ENCODE peak calls at places on chromosomes 2 and 18, in eight cellular contexts. One of them, this sample, is unnamed.

GRCh38 chr18:56888978-56889377 is 237.8 kb downstream of the WDR7 start:
- DNase-seq in GM12891: no peak
- DNase-seq in heart left ventricle: no peak
- DNase-seq in H7: no peak
- DNase-seq in tibial artery: no peak
- DNase-seq in Daoy: no peak
- DNase-seq in M059J: no peak
- DNase-seq in NCI-H2029: no peak
- DNase-seq in this sample: no peak

GRCh38 chr2:33177627-33178026 is 230.9 kb downstream of the LTBP1 start:
- DNase-seq in NCI-H2029: no peak
- DNase-seq in H7: no peak
- DNase-seq in M059J: no peak
- DNase-seq in tibial artery: no peak
- DNase-seq in GM12891: no peak
- DNase-seq in heart left ventricle: no peak
- DNase-seq in Daoy: no peak
- DNase-seq in this sample: no peak

GRCh38 chr2:170006592-170007327 is 171.2 kb upstream of the MYO3B start:
- DNase-seq in GM12891: no peak
- DNase-seq in tibial artery: no peak
- DNase-seq in NCI-H2029: no peak
- DNase-seq in Daoy: no peak
- DNase-seq in M059J: no peak
- DNase-seq in heart left ventricle: no peak
- DNase-seq in H7: no peak
- DNase-seq in this sample: no peak

GRCh38 chr2:107529146-107529545 is 297.5 kb upstream of the RGPD4 start:
- DNase-seq in Daoy: peak
- DNase-seq in GM12891: no peak
- DNase-seq in NCI-H2029: peak
- DNase-seq in tibial artery: no peak
- DNase-seq in M059J: peak
- DNase-seq in heart left ventricle: no peak
- DNase-seq in H7: no peak
- DNase-seq in this sample: no peak

GRCh38 chr18:48834421-48835011 is 116.2 kb downstream of the SMAD7 start:
- DNase-seq in H7: no peak
- DNase-seq in M059J: peak
- DNase-seq in GM12891: peak
- DNase-seq in Daoy: peak
- DNase-seq in heart left ventricle: peak
- DNase-seq in NCI-H2029: no peak
- DNase-seq in tibial artery: peak
- DNase-seq in this sample: peak

GRCh38 chr2:54522624-54523281 is 66.6 kb downstream of the SPTBN1 start:
- DNase-seq in GM12891: peak
- DNase-seq in tibial artery: no peak
- DNase-seq in NCI-H2029: peak
- DNase-seq in Daoy: peak
- DNase-seq in H7: peak
- DNase-seq in heart left ventricle: no peak
- DNase-seq in M059J: peak
- DNase-seq in this sample: peak

GRCh38 chr2:179579744-179580143 is 281.7 kb downstream of the ZNF385B start:
- DNase-seq in H7: no peak
- DNase-seq in heart left ventricle: no peak
- DNase-seq in NCI-H2029: no peak
- DNase-seq in GM12891: no peak
- DNase-seq in M059J: no peak
- DNase-seq in tibial artery: no peak
- DNase-seq in Daoy: no peak
- DNase-seq in this sample: no peak

GRCh38 chr2:106010818-106011355 is 183.2 kb downstream of the UXS1 start:
- DNase-seq in NCI-H2029: no peak
- DNase-seq in heart left ventricle: no peak
- DNase-seq in tibial artery: no peak
- DNase-seq in GM12891: no peak
- DNase-seq in H7: no peak
- DNase-seq in M059J: no peak
- DNase-seq in Daoy: no peak
- DNase-seq in this sample: no peak

GRCh38 chr2:198127627-198128026 is 323.2 kb downstream of the PLCL1 start:
- DNase-seq in tibial artery: peak
- DNase-seq in H7: peak
- DNase-seq in NCI-H2029: no peak
- DNase-seq in heart left ventricle: no peak
- DNase-seq in Daoy: peak
- DNase-seq in M059J: peak
- DNase-seq in GM12891: no peak
- DNase-seq in this sample: peak

GRCh38 chr2:180012523-180012922 is 5.4 kb upstream of the CWC22 start:
- DNase-seq in NCI-H2029: no peak
- DNase-seq in M059J: peak
- DNase-seq in Daoy: peak
- DNase-seq in heart left ventricle: no peak
- DNase-seq in H7: no peak
- DNase-seq in GM12891: no peak
- DNase-seq in tibial artery: no peak
- DNase-seq in this sample: no peak

GRCh38 chr18:43279015-43279758 is 1.9 kb upstream of the SYT4 start:
- DNase-seq in M059J: peak
- DNase-seq in Daoy: no peak
- DNase-seq in heart left ventricle: no peak
- DNase-seq in tibial artery: no peak
- DNase-seq in H7: peak
- DNase-seq in GM12891: no peak
- DNase-seq in NCI-H2029: peak
- DNase-seq in this sample: no peak

GRCh38 chr2:39920318-39920775 is 141.3 kb upstream of the THUMPD2 start:
- DNase-seq in GM12891: no peak
- DNase-seq in heart left ventricle: no peak
- DNase-seq in NCI-H2029: no peak
- DNase-seq in H7: no peak
- DNase-seq in tibial artery: no peak
- DNase-seq in Daoy: no peak
- DNase-seq in M059J: peak
- DNase-seq in this sample: no peak

GRCh38 chr2:73827018-73827417 is 1.7 kb upstream of the STAMBP start:
- DNase-seq in M059J: peak
- DNase-seq in heart left ventricle: no peak
- DNase-seq in GM12891: no peak
- DNase-seq in NCI-H2029: no peak
- DNase-seq in Daoy: no peak
- DNase-seq in tibial artery: no peak
- DNase-seq in H7: no peak
- DNase-seq in this sample: no peak

GRCh38 chr18:58541789-58542425 is 87.0 kb downstream of the ALPK2 start:
- DNase-seq in Daoy: peak
- DNase-seq in M059J: peak
- DNase-seq in heart left ventricle: no peak
- DNase-seq in H7: no peak
- DNase-seq in tibial artery: no peak
- DNase-seq in NCI-H2029: no peak
- DNase-seq in GM12891: no peak
- DNase-seq in this sample: peak

GRCh38 chr2:15313657-15314056 is 247.5 kb downstream of the NBAS start:
- DNase-seq in NCI-H2029: no peak
- DNase-seq in GM12891: peak
- DNase-seq in heart left ventricle: no peak
- DNase-seq in M059J: peak
- DNase-seq in tibial artery: no peak
- DNase-seq in H7: no peak
- DNase-seq in Daoy: no peak
- DNase-seq in this sample: no peak

GRCh38 chr18:12000072-12000659 is 18.9 kb downstream of the IMPA2 start:
- DNase-seq in Daoy: no peak
- DNase-seq in GM12891: no peak
- DNase-seq in M059J: no peak
- DNase-seq in tibial artery: no peak
- DNase-seq in H7: no peak
- DNase-seq in NCI-H2029: no peak
- DNase-seq in heart left ventricle: no peak
- DNase-seq in this sample: no peak

GRCh38 chr2:60553496-60553991 is at the start of gene BCL11A:
- DNase-seq in H7: peak
- DNase-seq in NCI-H2029: peak
- DNase-seq in tibial artery: no peak
- DNase-seq in heart left ventricle: peak
- DNase-seq in M059J: peak
- DNase-seq in Daoy: peak
- DNase-seq in GM12891: no peak
- DNase-seq in this sample: no peak

GRCh38 chr2:106602042-106602441 is 114.9 kb downstream of the CD8B2 start:
- DNase-seq in GM12891: no peak
- DNase-seq in NCI-H2029: no peak
- DNase-seq in H7: no peak
- DNase-seq in tibial artery: no peak
- DNase-seq in heart left ventricle: no peak
- DNase-seq in Daoy: no peak
- DNase-seq in M059J: no peak
- DNase-seq in this sample: no peak

GRCh38 chr2:17593445-17593840 is 52.9 kb downstream of the VSNL1 start:
- DNase-seq in heart left ventricle: no peak
- DNase-seq in Daoy: no peak
- DNase-seq in tibial artery: no peak
- DNase-seq in NCI-H2029: no peak
- DNase-seq in GM12891: no peak
- DNase-seq in H7: no peak
- DNase-seq in M059J: no peak
- DNase-seq in this sample: no peak